ENCODE peak calls at places on chromosomes 16 and 17, in four cellular contexts. S is NCI-H345, R is AML-193, W is GM18507. Q is an unnamed sample.

GRCh38 chr16:84582958-84583516 is 34.8 kb downstream of the COTL1 start:
- DNase-seq in R (no peak), W (no peak), S (no peak), Q (no peak)

GRCh38 chr16:26281681-26282080 is 589.9 kb downstream of the HS3ST4 start:
- DNase-seq in W (no peak), S (no peak), R (no peak), Q (no peak)

GRCh38 chr17:62910277-62910676 is 55.8 kb upstream of the TANC2 start:
- DNase-seq in W (no peak), R (no peak), S (no peak), Q (no peak)

GRCh38 chr16:88611220-88611821 is 27.1 kb upstream of the IL17C start:
- DNase-seq in S (no peak), W (no peak), R (no peak), Q (no peak)

GRCh38 chr17:6695565-6695964 is 17.6 kb downstream of the SLC13A5 start:
- DNase-seq in R (no peak), W (no peak), S (no peak), Q (no peak)

GRCh38 chr16:29710227-29711219 is 31.5 kb downstream of the QPRT start:
- DNase-seq in S (peak; percentile 14), R (peak; percentile 70), W (no peak), Q (no peak)

GRCh38 chr17:66975614-66976378 is 11.3 kb downstream of the CACNG4 start:
- DNase-seq in W (no peak), S (no peak), R (no peak), Q (no peak)

GRCh38 chr16:84999857-85000480 is 11.4 kb downstream of the ZDHHC7 start:
- DNase-seq in W (no peak), S (no peak), R (no peak), Q (no peak)

GRCh38 chr17:49873926-49874325 is 26.1 kb upstream of the TAC4 start:
- DNase-seq in R (no peak), S (no peak), W (no peak), Q (no peak)

Q was measured in NCI-H1092.